ENCODE peak calls at places on chromosome 20, in five cellular contexts. G is hippocampal formation; C is bronchial epithelial cell; W is effector memory CD4-positive, alpha-beta T cell; D is lower lobe of right lung. V is an unnamed sample.

GRCh38 chr20:51494241-51495110 is 48.0 kb downstream of the NFATC2 start:
- DNase-seq in G (no peak), C (no peak), W (no peak), D (no peak), V (no peak)

GRCh38 chr20:62362991-62363919 is 3.9 kb downstream of the LAMA5 start:
- DNase-seq in G (no peak), C (no peak), W (no peak), D (peak; percentile 48), V (no peak)

GRCh38 chr20:64053841-64054661 is 4.6 kb upstream of the SOX18 start:
- DNase-seq in G (no peak), C (no peak), W (no peak), D (peak; percentile 70), V (no peak)

GRCh38 chr20:45010399-45010828 is 44.1 kb downstream of the STK4 start:
- DNase-seq in G (no peak), C (peak; percentile 70), W (no peak), D (no peak), V (no peak)

GRCh38 chr20:34058831-34059230 is 53.2 kb downstream of the EIF2S2 start:
- DNase-seq in G (no peak), C (no peak), W (no peak), D (no peak), V (no peak)

GRCh38 chr20:24016560-24016959 is 28.0 kb upstream of the GGTLC1 start:
- DNase-seq in G (no peak), C (no peak), W (no peak), D (no peak), V (no peak)

GRCh38 chr20:34586488-34587163 is 28.1 kb downstream of the MAP1LC3A start:
- DNase-seq in G (no peak), C (no peak), W (no peak), D (no peak), V (no peak)

GRCh38 chr20:22825546-22825945 is 209.6 kb upstream of the SSTR4 start:
- DNase-seq in G (no peak), C (no peak), W (no peak), D (no peak), V (no peak)

GRCh38 chr20:47181056-47181862 is 175.2 kb downstream of the ZMYND8 start:
- DNase-seq in G (no peak), C (peak; percentile 88), W (no peak), D (no peak), V (no peak)

GRCh38 chr20:54088430-54088829 is 18.0 kb upstream of the BCAS1 start:
- DNase-seq in G (no peak), C (no peak), W (no peak), D (no peak), V (no peak)

GRCh38 chr20:59804347-59804746 is 129.1 kb downstream of the SYCP2 start:
- DNase-seq in G (no peak), C (no peak), W (no peak), D (no peak), V (no peak)

GRCh38 chr20:37385176-37385575 is 39.2 kb downstream of the SRC start:
- DNase-seq in G (no peak), C (no peak), W (no peak), D (no peak), V (no peak)

GRCh38 chr20:5887386-5887785 is 62.9 kb downstream of the TRMT6 start:
- DNase-seq in G (no peak), C (no peak), W (no peak), D (no peak), V (no peak)

GRCh38 chr20:58102252-58102651 is 126.2 kb downstream of the ANKRD60 start:
- DNase-seq in G (no peak), C (no peak), W (no peak), D (no peak), V (no peak)

GRCh38 chr20:4190792-4191519 is 175.6 kb upstream of the RNF24 start:
- DNase-seq in G (no peak), C (peak; percentile 84), W (no peak), D (no peak), V (no peak)

GRCh38 chr20:5834436-5835005 is 84.3 kb downstream of the SHLD1 start:
- DNase-seq in G (no peak), C (no peak), W (no peak), D (no peak), V (no peak)

GRCh38 chr20:50116368-50116999 is 3.5 kb upstream of the UBE2V1 start:
- DNase-seq in G (no peak), C (no peak), W (no peak), D (no peak), V (no peak)

GRCh38 chr20:51541189-51542032 is 1.1 kb downstream of the NFATC2 start:
- DNase-seq in G (peak; percentile 49), C (peak; percentile 32), W (peak; percentile 83), D (peak; percentile 62), V (peak; percentile 33)

GRCh38 chr20:23049933-23050838 is 714 bp upstream of the THBD start:
- DNase-seq in G (no peak), C (no peak), W (no peak), D (peak; percentile 81), V (no peak)

GRCh38 chr20:14700641-14700965 is 363.2 kb upstream of the FLRT3 start:
- DNase-seq in G (no peak), C (peak; percentile 86), W (no peak), D (no peak), V (no peak)

GRCh38 chr20:62832212-62832922 is 15.5 kb downstream of the COL9A3 start:
- DNase-seq in G (no peak), C (no peak), W (no peak), D (peak; percentile 74), V (no peak)

GRCh38 chr20:7673841-7674240 is 266.4 kb downstream of the HAO1 start:
- DNase-seq in G (no peak), C (peak; percentile 47), W (no peak), D (no peak), V (no peak)

GRCh38 chr20:62049342-62050165 is 16.1 kb downstream of the TAF4 start:
- DNase-seq in G (no peak), C (no peak), W (no peak), D (peak; percentile 19), V (no peak)

GRCh38 chr20:31573555-31574295 is 31.4 kb upstream of the ID1 start:
- DNase-seq in G (no peak), C (peak; percentile 56), W (no peak), D (no peak), V (no peak)

GRCh38 chr20:23061713-23062561 is 12.5 kb upstream of the THBD start:
- DNase-seq in G (no peak), C (peak; percentile 59), W (no peak), D (peak; percentile 44), V (no peak)

GRCh38 chr20:48797275-48797825 is 30.4 kb downstream of the PREX1 start:
- DNase-seq in G (peak; percentile 86), C (no peak), W (no peak), D (peak; percentile 63), V (peak; percentile 81)

GRCh38 chr20:41340327-41341055 is at the start of gene LPIN3:
- DNase-seq in G (peak; percentile 3), C (peak; percentile 89), W (peak; percentile 31), D (peak; percentile 90), V (peak; percentile 16)

GRCh38 chr20:19427913-19428800 is 215.7 kb downstream of the SLC24A3 start:
- DNase-seq in G (no peak), C (no peak), W (no peak), D (no peak), V (no peak)

GRCh38 chr20:22861231-22861980 is 173.7 kb upstream of the SSTR4 start:
- DNase-seq in G (no peak), C (peak; percentile 47), W (no peak), D (no peak), V (no peak)

GRCh38 chr20:55057779-55058415 is 582.5 kb downstream of the DOK5 start:
- DNase-seq in G (no peak), C (peak; percentile 15), W (no peak), D (no peak), V (no peak)

GRCh38 chr20:61251529-61252393 is at the start of gene CDH4:
- DNase-seq in G (no peak), C (no peak), W (no peak), D (no peak), V (no peak)

GRCh38 chr20:40442181-40442963 is 246.7 kb downstream of the MAFB start:
- DNase-seq in G (no peak), C (peak; percentile 17), W (no peak), D (no peak), V (no peak)

V was measured in anterior cingulate cortex.